ENCODE peak calls at places on chromosomes 6 and 20, in four cellular contexts. One of them, this sample, is unnamed.

GRCh38 chr6:52352239-52353008 is 9.5 kb upstream of the PAQR8 start:
- DNase-seq in M059J: peak; percentile 100
- DNase-seq in AML-193: peak; percentile 98
- DNase-seq in NB4: peak; percentile 98
- DNase-seq in this sample: peak; percentile 94

GRCh38 chr6:81865712-81866111 is 113.2 kb upstream of the TENT5A start:
- DNase-seq in M059J: peak; percentile 89
- DNase-seq in AML-193: no peak
- DNase-seq in NB4: no peak
- DNase-seq in this sample: peak; percentile 86

GRCh38 chr20:49559411-49560081 is 8.4 kb downstream of the PTGIS start:
- DNase-seq in M059J: no peak
- DNase-seq in AML-193: no peak
- DNase-seq in NB4: no peak
- DNase-seq in this sample: peak; percentile 46

GRCh38 chr6:40962241-40962640 is 76.8 kb downstream of the UNC5CL start:
- DNase-seq in M059J: peak; percentile 100
- DNase-seq in AML-193: no peak
- DNase-seq in NB4: peak; percentile 68
- DNase-seq in this sample: peak; percentile 98

GRCh38 chr20:44463466-44463865 is 12.2 kb upstream of the TTPAL start:
- DNase-seq in M059J: no peak
- DNase-seq in AML-193: no peak
- DNase-seq in NB4: no peak
- DNase-seq in this sample: no peak

GRCh38 chr20:35199696-35200095 is 26.8 kb upstream of the MMP24 start:
- DNase-seq in M059J: peak; percentile 85
- DNase-seq in AML-193: no peak
- DNase-seq in NB4: no peak
- DNase-seq in this sample: peak; percentile 56

GRCh38 chr6:155832596-155832995 is 377.0 kb upstream of the NOX3 start:
- DNase-seq in M059J: peak; percentile 83
- DNase-seq in AML-193: no peak
- DNase-seq in NB4: peak; percentile 6
- DNase-seq in this sample: peak; percentile 79

GRCh38 chr6:152636675-152637421 is at the start of gene SYNE1:
- DNase-seq in M059J: no peak
- DNase-seq in AML-193: no peak
- DNase-seq in NB4: no peak
- DNase-seq in this sample: peak; percentile 4

GRCh38 chr20:53708129-53708968 is 114.7 kb upstream of the ZNF217 start:
- DNase-seq in M059J: peak; percentile 93
- DNase-seq in AML-193: peak; percentile 43
- DNase-seq in NB4: peak; percentile 73
- DNase-seq in this sample: peak; percentile 92

GRCh38 chr20:37933797-37934633 is 31.1 kb downstream of the VSTM2L start:
- DNase-seq in M059J: no peak
- DNase-seq in AML-193: no peak
- DNase-seq in NB4: no peak
- DNase-seq in this sample: no peak

GRCh38 chr6:52724406-52725121 is 38.7 kb downstream of the GSTA2 start:
- DNase-seq in M059J: peak; percentile 83
- DNase-seq in AML-193: peak; percentile 74
- DNase-seq in NB4: peak; percentile 76
- DNase-seq in this sample: peak; percentile 61

GRCh38 chr20:59455392-59456341 is 148.7 kb upstream of the PHACTR3 start:
- DNase-seq in M059J: peak; percentile 12
- DNase-seq in AML-193: peak; percentile 36
- DNase-seq in NB4: peak; percentile 30
- DNase-seq in this sample: peak; percentile 8

GRCh38 chr6:31736026-31736767 is at the start of gene CLIC1:
- DNase-seq in M059J: peak; percentile 96
- DNase-seq in AML-193: peak; percentile 89
- DNase-seq in NB4: peak; percentile 99
- DNase-seq in this sample: peak; percentile 79

This sample was measured in fibroblast of lung.